ENCODE peak calls at places on chromosomes 6 and 20, in ten cellular contexts. One of them, this sample, is unnamed.

GRCh38 chr20:12961725-12962124 is 47.0 kb upstream of the SPTLC3 start:
- DNase-seq in NCI-H526 treated with DMSO at 0.1 percent for 48 hours: no peak
- DNase-seq in activated CD8-positive, alpha-beta memory T cell treated with anti-CD3 and anti-CD28 coated beads, Interleukin-2, amount 10 ng/mL, durations not matched to agents 7 days and 5 days: no peak
- DNase-seq in AG09319: no peak
- DNase-seq in HS-5: no peak
- DNase-seq in sigmoid colon: no peak
- DNase-seq in effector CD4-positive, alpha-beta T cell: no peak
- DNase-seq in left lung: no peak
- DNase-seq in aorta: no peak
- DNase-seq in Right ventricle myocardium superior: no peak
- DNase-seq in this sample: no peak

GRCh38 chr6:149028767-149029405 is 282.1 kb downstream of the UST start:
- DNase-seq in AG09319: peak; percentile 91
- DNase-seq in aorta: no peak
- DNase-seq in NCI-H526 treated with DMSO at 0.1 percent for 48 hours: peak; percentile 75
- DNase-seq in effector CD4-positive, alpha-beta T cell: peak; percentile 75
- DNase-seq in activated CD8-positive, alpha-beta memory T cell treated with anti-CD3 and anti-CD28 coated beads, Interleukin-2, amount 10 ng/mL, durations not matched to agents 7 days and 5 days: peak; percentile 83
- DNase-seq in Right ventricle myocardium superior: no peak
- DNase-seq in left lung: peak; percentile 48
- DNase-seq in sigmoid colon: peak; percentile 85
- DNase-seq in HS-5: peak; percentile 81
- DNase-seq in this sample: no peak

GRCh38 chr20:51195990-51196389 is 173.1 kb upstream of the KCNG1 start:
- DNase-seq in aorta: no peak
- DNase-seq in left lung: no peak
- DNase-seq in sigmoid colon: no peak
- DNase-seq in Right ventricle myocardium superior: no peak
- DNase-seq in effector CD4-positive, alpha-beta T cell: no peak
- DNase-seq in NCI-H526 treated with DMSO at 0.1 percent for 48 hours: no peak
- DNase-seq in HS-5: no peak
- DNase-seq in activated CD8-positive, alpha-beta memory T cell treated with anti-CD3 and anti-CD28 coated beads, Interleukin-2, amount 10 ng/mL, durations not matched to agents 7 days and 5 days: no peak
- DNase-seq in AG09319: no peak
- DNase-seq in this sample: no peak

GRCh38 chr20:42577193-42577592 is 612.5 kb downstream of the PTPRT start:
- DNase-seq in effector CD4-positive, alpha-beta T cell: no peak
- DNase-seq in NCI-H526 treated with DMSO at 0.1 percent for 48 hours: no peak
- DNase-seq in left lung: no peak
- DNase-seq in aorta: no peak
- DNase-seq in activated CD8-positive, alpha-beta memory T cell treated with anti-CD3 and anti-CD28 coated beads, Interleukin-2, amount 10 ng/mL, durations not matched to agents 7 days and 5 days: no peak
- DNase-seq in Right ventricle myocardium superior: no peak
- DNase-seq in HS-5: no peak
- DNase-seq in AG09319: no peak
- DNase-seq in sigmoid colon: no peak
- DNase-seq in this sample: no peak

GRCh38 chr20:53827996-53828672 is 234.5 kb upstream of the ZNF217 start:
- DNase-seq in sigmoid colon: peak; percentile 73
- DNase-seq in left lung: no peak
- DNase-seq in effector CD4-positive, alpha-beta T cell: no peak
- DNase-seq in aorta: no peak
- DNase-seq in Right ventricle myocardium superior: no peak
- DNase-seq in activated CD8-positive, alpha-beta memory T cell treated with anti-CD3 and anti-CD28 coated beads, Interleukin-2, amount 10 ng/mL, durations not matched to agents 7 days and 5 days: no peak
- DNase-seq in AG09319: peak; percentile 76
- DNase-seq in HS-5: peak; percentile 100
- DNase-seq in NCI-H526 treated with DMSO at 0.1 percent for 48 hours: no peak
- DNase-seq in this sample: no peak

GRCh38 chr6:153553627-153554026 is 422.5 kb upstream of the RGS17 start:
- DNase-seq in left lung: no peak
- DNase-seq in effector CD4-positive, alpha-beta T cell: no peak
- DNase-seq in aorta: no peak
- DNase-seq in AG09319: no peak
- DNase-seq in sigmoid colon: no peak
- DNase-seq in NCI-H526 treated with DMSO at 0.1 percent for 48 hours: peak; percentile 7
- DNase-seq in activated CD8-positive, alpha-beta memory T cell treated with anti-CD3 and anti-CD28 coated beads, Interleukin-2, amount 10 ng/mL, durations not matched to agents 7 days and 5 days: no peak
- DNase-seq in Right ventricle myocardium superior: no peak
- DNase-seq in HS-5: no peak
- DNase-seq in this sample: no peak

GRCh38 chr6:132298344-132298949 is 102.8 kb downstream of the MOXD1 start:
- DNase-seq in aorta: no peak
- DNase-seq in NCI-H526 treated with DMSO at 0.1 percent for 48 hours: no peak
- DNase-seq in sigmoid colon: no peak
- DNase-seq in HS-5: no peak
- DNase-seq in Right ventricle myocardium superior: no peak
- DNase-seq in AG09319: no peak
- DNase-seq in left lung: no peak
- DNase-seq in effector CD4-positive, alpha-beta T cell: no peak
- DNase-seq in activated CD8-positive, alpha-beta memory T cell treated with anti-CD3 and anti-CD28 coated beads, Interleukin-2, amount 10 ng/mL, durations not matched to agents 7 days and 5 days: peak; percentile 48
- DNase-seq in this sample: no peak

GRCh38 chr6:144820270-144820669 is 535.1 kb downstream of the UTRN start:
- DNase-seq in left lung: no peak
- DNase-seq in activated CD8-positive, alpha-beta memory T cell treated with anti-CD3 and anti-CD28 coated beads, Interleukin-2, amount 10 ng/mL, durations not matched to agents 7 days and 5 days: no peak
- DNase-seq in NCI-H526 treated with DMSO at 0.1 percent for 48 hours: no peak
- DNase-seq in AG09319: no peak
- DNase-seq in Right ventricle myocardium superior: no peak
- DNase-seq in HS-5: no peak
- DNase-seq in sigmoid colon: no peak
- DNase-seq in aorta: no peak
- DNase-seq in effector CD4-positive, alpha-beta T cell: no peak
- DNase-seq in this sample: no peak

GRCh38 chr20:10524643-10525042 is 89.5 kb downstream of the SLX4IP start:
- DNase-seq in left lung: no peak
- DNase-seq in aorta: no peak
- DNase-seq in AG09319: no peak
- DNase-seq in sigmoid colon: no peak
- DNase-seq in HS-5: no peak
- DNase-seq in activated CD8-positive, alpha-beta memory T cell treated with anti-CD3 and anti-CD28 coated beads, Interleukin-2, amount 10 ng/mL, durations not matched to agents 7 days and 5 days: no peak
- DNase-seq in Right ventricle myocardium superior: no peak
- DNase-seq in NCI-H526 treated with DMSO at 0.1 percent for 48 hours: no peak
- DNase-seq in effector CD4-positive, alpha-beta T cell: no peak
- DNase-seq in this sample: no peak

GRCh38 chr6:15627829-15628228 is 35.0 kb downstream of the DTNBP1 start:
- DNase-seq in Right ventricle myocardium superior: no peak
- DNase-seq in activated CD8-positive, alpha-beta memory T cell treated with anti-CD3 and anti-CD28 coated beads, Interleukin-2, amount 10 ng/mL, durations not matched to agents 7 days and 5 days: no peak
- DNase-seq in HS-5: no peak
- DNase-seq in NCI-H526 treated with DMSO at 0.1 percent for 48 hours: no peak
- DNase-seq in effector CD4-positive, alpha-beta T cell: no peak
- DNase-seq in left lung: no peak
- DNase-seq in sigmoid colon: no peak
- DNase-seq in AG09319: no peak
- DNase-seq in aorta: no peak
- DNase-seq in this sample: no peak

GRCh38 chr20:53664121-53664520 is 70.5 kb upstream of the ZNF217 start:
- DNase-seq in left lung: no peak
- DNase-seq in effector CD4-positive, alpha-beta T cell: no peak
- DNase-seq in HS-5: no peak
- DNase-seq in sigmoid colon: no peak
- DNase-seq in aorta: no peak
- DNase-seq in AG09319: no peak
- DNase-seq in Right ventricle myocardium superior: no peak
- DNase-seq in activated CD8-positive, alpha-beta memory T cell treated with anti-CD3 and anti-CD28 coated beads, Interleukin-2, amount 10 ng/mL, durations not matched to agents 7 days and 5 days: no peak
- DNase-seq in NCI-H526 treated with DMSO at 0.1 percent for 48 hours: no peak
- DNase-seq in this sample: no peak